ENCODE peak calls at places on chromosomes 1 and 21, in nine cellular contexts. D is fibroblast of lung, Y is body of pancreas, C is psoas muscle, P is PC-9, O is GM23248, M is stomach, T is left lung, E is adrenal gland. X is an unnamed sample. For H3K4me1, the result is how much of the 10 kb centered on the place peaks cover.

GRCh38 chr1:30316056-30316455 is 407.3 kb downstream of the MATN1 start:
- DNase-seq in D (no peak), Y (no peak), C (no peak), P (no peak), O (no peak), M (peak), T (no peak), E (no peak), X (no peak)

GRCh38 chr1:116764466-116764896 is 10.3 kb downstream of the CD2 start:
- DNase-seq in D (no peak), Y (no peak), C (no peak), P (no peak), O (no peak), M (no peak), T (no peak), E (no peak), X (no peak)

GRCh38 chr1:20165522-20165951 is 20.4 kb upstream of the UBXN10 start:
- DNase-seq in D (no peak), Y (no peak), C (no peak), P (no peak), O (peak), M (no peak), T (no peak), E (no peak), X (peak)

GRCh38 chr1:12548279-12549105 is 69.5 kb downstream of the DHRS3 start:
- DNase-seq in D (no peak), Y (no peak), C (no peak), P (no peak), O (no peak), M (no peak), T (peak), E (no peak), X (no peak)

GRCh38 chr1:241156231-241156965 is 200.6 kb downstream of the RGS7 start:
- DNase-seq in D (peak), Y (peak), C (no peak), P (no peak), O (peak), M (peak), T (no peak), E (peak), X (no peak)

GRCh38 chr1:153490272-153491051 is 30.0 kb upstream of the S100A7 start:
- DNase-seq in D (peak), Y (peak), C (peak), P (peak), O (peak), M (peak), T (no peak), E (peak), X (no peak)

GRCh38 chr1:172855841-172856382 is 194.8 kb downstream of the TNFSF18 start:
- DNase-seq in D (no peak), Y (no peak), C (no peak), P (no peak), O (no peak), M (no peak), T (no peak), E (no peak), X (no peak)

GRCh38 chr1:85326381-85326780 is 49.9 kb upstream of the BCL10 start:
- DNase-seq in D (no peak), Y (no peak), C (no peak), P (no peak), O (no peak), M (no peak), T (no peak), E (no peak), X (no peak)

GRCh38 chr1:61182049-61182448 is 99.7 kb downstream of the NFIA start:
- DNase-seq in D (peak), Y (no peak), C (no peak), P (no peak), O (peak), M (no peak), T (no peak), E (no peak), X (no peak)

GRCh38 chr1:160204526-160205241 is 500 bp upstream of the PEA15 start:
- DNase-seq in D (no peak), Y (no peak), C (no peak), P (no peak), O (peak), M (no peak), T (no peak), E (no peak), X (peak)

GRCh38 chr1:203465943-203466342 is 9.7 kb upstream of the PRELP start:
- DNase-seq in D (no peak), Y (no peak), C (peak), P (no peak), O (no peak), M (no peak), T (peak), E (peak), X (no peak)

GRCh38 chr1:72557446-72558049 is 275.2 kb upstream of the NEGR1 start:
- DNase-seq in D (peak), Y (no peak), C (no peak), P (no peak), O (peak), M (no peak), T (no peak), E (no peak), X (no peak)

GRCh38 chr21:44064852-44065403 is 42.3 kb upstream of the PWP2 start:
- DNase-seq in D (no peak), Y (no peak), C (no peak), P (no peak), O (no peak), M (no peak), T (no peak), E (no peak), X (no peak)

GRCh38 chr1:41587791-41588190 is 103.3 kb upstream of the EDN2 start:
- DNase-seq in D (no peak), Y (no peak), C (no peak), P (no peak), O (no peak), M (peak), T (no peak), E (no peak), X (no peak)

GRCh38 chr1:40039245-40039756 is 1.2 kb upstream of the CAP1 start:
- DNase-seq in D (no peak), Y (peak), C (no peak), P (no peak), O (no peak), M (no peak), T (no peak), E (no peak), X (peak)

GRCh38 chr1:77757616-77758015 is 2.0 kb downstream of the USP33 start:
- DNase-seq in D (peak), Y (no peak), C (no peak), P (peak), O (peak), M (no peak), T (no peak), E (no peak), X (no peak)

GRCh38 chr21:40120944-40121575 is 253.8 kb downstream of the PCP4 start:
- DNase-seq in D (peak), Y (peak), C (no peak), P (no peak), O (peak), M (no peak), T (no peak), E (peak), X (peak)

GRCh38 chr1:59141267-59141863 is 155.5 kb upstream of the FGGY start:
- DNase-seq in D (no peak), Y (no peak), C (no peak), P (peak), O (no peak), M (no peak), T (no peak), E (no peak), X (no peak)

GRCh38 chr1:180923024-180923841 is 10.5 kb downstream of the KIAA1614 start:
- DNase-seq in D (peak), Y (no peak), C (no peak), P (peak), O (peak), M (no peak), T (no peak), E (no peak), X (no peak)
- H3K4me1 ChIP-seq in D (under half), Y (under half), C (under half), P (under half), O (under half), M (under half), T (under half), E (under half), X (under half)

GRCh38 chr1:225879521-225880209 is 2.5 kb downstream of the TMEM63A start:
- DNase-seq in D (no peak), Y (peak), C (no peak), P (peak), O (no peak), M (no peak), T (no peak), E (no peak), X (peak)
- H3K4me3 ChIP-seq in D (no peak), Y (no peak), C (no peak), P (no peak), O (no peak), M (peak), T (no peak), E (no peak), X (peak)

GRCh38 chr1:212289262-212290077 is 4.3 kb downstream of the PPP2R5A start:
- DNase-seq in D (no peak), Y (no peak), C (no peak), P (no peak), O (no peak), M (no peak), T (no peak), E (no peak), X (no peak)

GRCh38 chr1:212287261-212287895 is 2.2 kb downstream of the PPP2R5A start:
- DNase-seq in D (no peak), Y (no peak), C (no peak), P (no peak), O (peak), M (no peak), T (no peak), E (no peak), X (peak)

GRCh38 chr1:212290608-212291007 is 5.4 kb downstream of the PPP2R5A start:
- DNase-seq in D (peak), Y (no peak), C (no peak), P (no peak), O (peak), M (no peak), T (no peak), E (no peak), X (no peak)

GRCh38 chr1:212286437-212287131 is 1.4 kb downstream of the PPP2R5A start:
- DNase-seq in D (peak), Y (no peak), C (no peak), P (peak), O (peak), M (peak), T (no peak), E (no peak), X (no peak)

DNA sequence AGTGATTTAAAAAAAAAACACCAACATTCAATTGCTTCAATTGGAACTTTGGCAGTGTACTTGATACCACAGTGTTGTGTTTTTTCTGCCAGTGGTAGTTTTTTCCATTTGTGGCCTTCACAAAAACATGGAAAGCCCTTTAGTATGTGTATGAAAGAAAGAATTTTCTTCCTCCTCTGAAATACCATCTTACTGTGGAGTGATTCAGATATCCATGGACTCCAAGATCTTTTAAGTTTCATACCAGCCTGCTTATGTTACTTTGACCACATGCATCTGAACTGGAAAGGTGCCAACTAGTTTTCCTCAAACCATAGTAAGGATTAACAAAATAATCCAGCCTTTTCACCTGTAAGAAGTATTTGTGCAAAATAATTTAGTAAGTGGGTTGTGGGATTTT is 3.4 kb downstream of the PPP2R5A start:
- DNase-seq in D (peak), Y (no peak), C (no peak), P (no peak), O (peak), M (no peak), T (no peak), E (no peak), X (no peak)
- H3K4me1 ChIP-seq in D (under half), Y (half or more), C (half or more), P (under half), O (under half), M (under half), T (half or more), E (under half), X (half or more)

GRCh38 chr1:155648207-155649147 is 38.5 kb downstream of the MSTO1 start:
- DNase-seq in D (peak), Y (peak), C (no peak), P (peak), O (peak), M (peak), T (no peak), E (peak), X (peak)
- H3K4me3 ChIP-seq in D (peak), Y (no peak), C (no peak), P (peak), O (peak), M (no peak), T (no peak), E (no peak), X (no peak)

DNA sequence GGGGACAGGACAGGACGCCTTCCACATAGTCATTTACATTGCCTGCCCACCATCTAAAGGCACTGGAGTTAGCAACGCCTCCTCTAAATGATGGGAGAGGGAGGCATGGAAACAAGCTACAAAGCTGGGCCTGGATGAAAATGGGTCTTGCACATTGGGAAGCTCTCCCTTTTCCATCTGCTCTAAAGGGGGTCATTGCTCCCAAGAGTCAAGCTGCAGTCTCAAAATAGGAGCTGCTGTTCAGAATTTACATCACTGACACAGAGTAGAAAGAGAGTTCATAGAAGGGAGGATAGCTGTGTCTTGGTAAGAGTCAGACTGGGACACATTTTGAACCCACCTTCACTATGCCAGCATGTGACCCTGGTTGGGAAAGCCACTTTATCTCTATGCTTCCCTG is 26.6 kb downstream of the RCSD1 start:
- DNase-seq in D (no peak), Y (no peak), C (no peak), P (no peak), O (no peak), M (no peak), T (no peak), E (no peak), X (no peak)
- H3K4me1 ChIP-seq in D (under half), Y (under half), C (half or more), P (under half), O (under half), M (under half), T (half or more), E (under half), X (half or more)

DNA sequence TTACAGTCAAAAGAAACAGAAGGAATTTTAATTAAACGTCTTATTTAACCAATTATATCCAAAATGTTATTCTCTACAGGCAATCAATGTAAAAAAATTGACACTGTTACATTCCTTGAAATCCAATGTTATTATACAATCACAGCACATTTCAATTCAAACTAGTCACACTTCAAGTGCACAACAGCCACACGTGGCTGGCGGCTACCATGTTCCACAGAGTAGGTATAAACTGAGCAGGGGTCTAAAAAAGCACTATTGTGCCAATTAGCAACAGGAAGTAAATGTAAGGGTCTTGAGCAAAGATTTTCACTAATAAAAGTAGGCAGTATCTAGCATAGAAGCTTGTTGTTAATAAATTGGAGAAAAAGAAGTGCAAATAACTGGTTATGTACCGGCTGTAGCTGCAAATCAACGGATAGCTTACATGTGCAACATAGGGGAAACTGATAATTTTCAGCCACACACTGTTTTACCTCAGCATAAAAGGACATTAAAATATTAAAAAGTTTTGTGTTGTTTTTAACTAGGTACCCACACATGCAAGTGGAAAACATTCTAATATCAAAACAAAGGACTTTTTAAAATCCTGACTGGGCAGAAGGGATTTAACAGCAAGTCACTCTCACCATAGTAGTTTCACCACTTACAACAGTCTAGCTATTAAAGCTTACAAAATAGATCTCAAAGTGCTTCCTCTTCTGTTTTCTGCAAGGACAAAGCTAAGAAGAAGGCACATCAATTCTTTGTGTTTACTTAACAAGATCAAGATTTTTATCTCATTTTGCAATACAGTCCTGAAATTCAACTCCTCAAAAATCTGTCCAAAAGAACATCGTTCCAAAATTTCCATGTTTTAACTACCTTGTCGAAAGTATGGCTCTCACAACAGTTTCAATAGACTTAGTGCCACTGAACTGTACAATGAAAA is 2.5 kb downstream of the CSDE1 start:
- DNase-seq in D (peak), Y (no peak), C (no peak), P (peak), O (peak), M (no peak), T (no peak), E (no peak), X (peak)
- H3K4me3 ChIP-seq in D (peak), Y (no peak), C (peak), P (peak), O (peak), M (no peak), T (no peak), E (no peak), X (peak)

DNA sequence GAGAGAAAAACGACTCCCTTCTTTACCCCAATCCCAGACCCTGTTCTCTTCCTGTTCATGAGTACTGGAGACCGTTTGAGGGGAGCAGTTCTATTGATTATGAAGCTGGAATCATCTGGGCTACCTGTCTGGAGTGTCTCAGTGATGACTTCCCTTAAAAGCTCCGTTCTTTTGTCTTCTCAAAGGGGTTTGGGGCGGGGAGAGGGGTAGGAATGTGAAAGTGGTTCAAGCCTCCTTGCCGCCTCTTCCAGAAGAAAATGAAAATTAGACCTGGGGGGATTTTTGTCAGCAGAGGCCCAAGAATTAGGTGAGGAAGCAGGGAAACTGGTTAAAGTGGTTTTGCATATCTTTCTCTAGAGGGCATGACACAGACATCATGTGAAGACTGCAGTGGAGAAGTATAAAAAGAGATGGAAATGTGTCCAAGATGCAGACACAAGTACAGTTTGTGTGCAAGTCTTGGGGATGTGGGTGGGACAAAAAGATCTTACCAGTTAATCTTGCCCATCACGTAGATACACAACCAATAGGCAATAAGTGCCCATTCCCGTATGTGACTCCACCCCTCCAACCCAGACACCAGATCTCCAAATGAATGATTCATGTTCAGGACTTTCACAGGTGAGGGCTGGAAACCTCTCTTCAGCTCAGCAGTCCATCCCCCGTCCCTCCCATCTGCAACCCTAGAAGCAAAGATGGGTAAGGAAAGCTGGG is 470 bp upstream of the MTMR11 start:
- DNase-seq in D (peak), Y (peak), C (no peak), P (peak), O (peak), M (no peak), T (peak), E (peak), X (no peak)
- H3K4me1 ChIP-seq in D (under half), Y (under half), C (under half), P (under half), O (under half), M (under half), T (half or more), E (under half), X (under half)